ENCODE peak calls at places on chromosomes 6 and 20, in six cellular contexts. X is body of pancreas, V is psoas muscle, D is brain microvascular endothelial cell, H is right atrium auricular region, E is cardiac muscle cell. Y is an unnamed sample.

GRCh38 chr6:43376551-43376981 is 7.1 kb upstream of the ZNF318 start:
- DNase-seq in D (peak; percentile 28), V (no peak), X (no peak), H (no peak), E (no peak), Y (no peak)

GRCh38 chr6:52201046-52201445 is 14.9 kb downstream of the IL17A start:
- DNase-seq in H (no peak), V (no peak), E (no peak), D (no peak), X (no peak), Y (no peak)

GRCh38 chr20:62151835-62152364 is 8.3 kb downstream of the SS18L1 start:
- DNase-seq in E (no peak), H (no peak), V (no peak), D (no peak), X (no peak), Y (no peak)

GRCh38 chr6:52512199-52512598 is 64.7 kb downstream of the TRAM2 start:
- DNase-seq in X (no peak), E (peak; percentile 94), D (peak; percentile 86), V (peak; percentile 50), H (peak; percentile 80), Y (peak; percentile 40)

GRCh38 chr6:47536816-47537401 is 59.3 kb downstream of the CD2AP start:
- DNase-seq in D (no peak), H (no peak), E (no peak), V (no peak), X (no peak), Y (no peak)

GRCh38 chr6:93105017-93105416 is 314.3 kb downstream of the EPHA7 start:
- DNase-seq in H (no peak), D (no peak), E (peak; percentile 69), X (no peak), V (no peak), Y (no peak)

GRCh38 chr20:63538204-63539091 is 1.3 kb upstream of the PTK6 start:
- DNase-seq in V (no peak), D (no peak), E (no peak), X (peak; percentile 96), H (no peak), Y (no peak)

GRCh38 chr20:34621383-34622367 is 55.2 kb downstream of the PIGU start:
- DNase-seq in H (no peak), X (no peak), D (peak; percentile 28), V (no peak), E (peak; percentile 47), Y (no peak)

GRCh38 chr20:46243707-46244628 is 64.3 kb downstream of the CDH22 start:
- DNase-seq in V (no peak), D (no peak), X (no peak), H (no peak), E (peak; percentile 6), Y (no peak)

GRCh38 chr6:129954749-129955431 is 63.5 kb upstream of the L3MBTL3 start:
- DNase-seq in V (no peak), H (no peak), X (no peak), E (no peak), D (no peak), Y (no peak)

GRCh38 chr6:80338201-80338836 is 231.8 kb downstream of the BCKDHB start:
- DNase-seq in E (peak; percentile 61), D (peak; percentile 31), H (no peak), X (peak; percentile 61), V (peak; percentile 39), Y (peak; percentile 60)

GRCh38 chr6:166202321-166202733 is 34.7 kb upstream of the TBXT start:
- DNase-seq in H (no peak), X (no peak), D (no peak), V (peak; percentile 52), E (no peak), Y (peak; percentile 62)

GRCh38 chr20:57617079-57617795 is 3.0 kb downstream of the ZBP1 start:
- DNase-seq in E (no peak), X (no peak), V (no peak), H (peak; percentile 55), D (no peak), Y (no peak)

GRCh38 chr20:58447733-58448391 is 58.8 kb downstream of the VAPB start:
- DNase-seq in E (peak; percentile 64), X (peak; percentile 39), V (no peak), H (no peak), D (peak; percentile 56), Y (no peak)

GRCh38 chr6:17928514-17929430 is 58.7 kb downstream of the KIF13A start:
- DNase-seq in X (no peak), D (no peak), V (no peak), H (no peak), E (peak; percentile 56), Y (no peak)

GRCh38 chr6:99022039-99022609 is 74.4 kb upstream of the FBXL4 start:
- DNase-seq in E (no peak), V (no peak), H (no peak), D (no peak), X (no peak), Y (no peak)

GRCh38 chr20:6635034-6635736 is 132.3 kb upstream of the BMP2 start:
- DNase-seq in X (no peak), V (no peak), H (no peak), E (peak; percentile 71), D (no peak), Y (no peak)

GRCh38 chr20:658731-659291 is 5.8 kb upstream of the SRXN1 start:
- DNase-seq in X (no peak), E (no peak), D (no peak), V (no peak), H (no peak), Y (no peak)

GRCh38 chr20:662289-663192 is 9.5 kb upstream of the SRXN1 start:
- DNase-seq in H (no peak), V (no peak), X (no peak), D (no peak), E (no peak), Y (no peak)

GRCh38 chr20:664151-664550 is 11.2 kb upstream of the SRXN1 start:
- DNase-seq in H (no peak), D (no peak), X (no peak), E (no peak), V (no peak), Y (no peak)

GRCh38 chr20:663315-664090 is 10.5 kb upstream of the SRXN1 start:
- DNase-seq in E (peak; percentile 37), X (no peak), V (no peak), H (no peak), D (no peak), Y (no peak)

DNA sequence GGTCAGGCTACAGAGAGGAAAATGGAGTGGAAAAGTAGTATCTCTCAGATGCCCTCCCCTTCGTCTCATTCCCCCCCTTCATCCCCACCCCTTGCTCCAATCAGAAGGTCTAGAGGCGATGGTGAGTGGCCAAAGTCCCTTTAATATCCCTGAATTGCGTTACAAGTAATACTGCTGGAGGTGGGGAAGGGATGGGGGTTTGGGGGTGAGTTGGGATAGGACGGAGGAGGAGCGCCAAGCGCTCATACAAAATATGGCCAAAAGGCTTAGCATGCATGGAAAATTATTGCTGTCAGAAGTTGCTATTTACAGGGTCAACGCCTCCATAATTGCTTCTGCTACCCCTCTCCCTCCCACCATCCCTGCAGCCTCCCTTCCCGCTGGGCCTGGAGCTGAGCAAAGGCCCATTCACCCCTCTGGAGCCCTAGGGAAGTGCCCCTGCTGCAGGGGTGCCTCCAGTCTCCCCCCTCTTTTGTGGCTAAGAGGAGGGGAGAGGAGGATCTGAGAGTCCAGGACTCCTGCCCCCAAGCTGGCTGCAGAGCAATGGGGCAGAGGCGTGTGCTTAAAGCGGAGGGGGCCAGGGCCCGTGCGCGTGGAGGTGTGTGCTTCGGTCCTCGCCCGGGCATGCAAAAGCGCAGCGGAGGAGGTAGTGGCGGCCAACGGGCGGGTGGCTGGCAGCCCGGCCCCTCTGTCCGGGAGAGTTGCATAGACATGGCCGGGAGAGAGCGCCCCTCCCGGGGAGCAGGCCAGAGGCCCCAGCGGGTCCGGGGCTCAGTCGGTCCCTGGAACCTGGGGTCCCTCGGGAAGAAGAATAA is 8.7 kb upstream of the SRXN1 start:
- DNase-seq in H (no peak), D (no peak), V (no peak), X (no peak), E (no peak), Y (no peak)
- TF ChIP-seq CTCF in H (no peak), D (peak; percentile 7), V (no peak), X (no peak), E (peak; percentile 5), Y (no peak)

GRCh38 chr6:21159465-21159864 is 434.1 kb upstream of the SOX4 start:
- DNase-seq in V (no peak), H (no peak), X (no peak), E (no peak), D (no peak), Y (no peak)
- H3K27ac ChIP-seq in V (no peak overlapping the region), H (no peak overlapping the region), X (no peak overlapping the region), E (no peak overlapping the region), D (no peak overlapping the region), Y (no peak overlapping the region)

DNA sequence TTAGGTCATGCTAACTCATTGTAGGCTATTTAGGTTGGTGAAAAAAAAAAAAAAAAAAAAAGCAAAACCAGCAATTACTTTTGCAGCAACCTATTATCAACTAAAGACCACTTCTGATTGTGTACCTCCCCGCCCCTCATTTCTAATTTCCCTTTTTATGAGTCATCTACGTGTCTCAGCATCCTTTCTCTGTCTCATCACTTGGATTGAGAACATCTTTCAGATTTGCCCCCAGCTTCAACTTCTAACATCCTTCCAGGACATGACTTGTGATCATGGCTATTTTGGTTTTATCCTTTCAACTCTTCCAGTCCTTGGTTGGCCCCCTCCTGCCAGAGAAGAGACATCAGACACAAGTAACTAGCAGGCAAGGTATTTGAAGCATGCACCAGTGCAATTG is 156.7 kb upstream of the CCN2 start:
- DNase-seq in D (no peak), E (no peak), H (no peak), V (no peak), X (no peak), Y (no peak)
- TF ChIP-seq CTCF in D (no peak), E (no peak), H (no peak), V (no peak), X (no peak), Y (no peak)

DNA sequence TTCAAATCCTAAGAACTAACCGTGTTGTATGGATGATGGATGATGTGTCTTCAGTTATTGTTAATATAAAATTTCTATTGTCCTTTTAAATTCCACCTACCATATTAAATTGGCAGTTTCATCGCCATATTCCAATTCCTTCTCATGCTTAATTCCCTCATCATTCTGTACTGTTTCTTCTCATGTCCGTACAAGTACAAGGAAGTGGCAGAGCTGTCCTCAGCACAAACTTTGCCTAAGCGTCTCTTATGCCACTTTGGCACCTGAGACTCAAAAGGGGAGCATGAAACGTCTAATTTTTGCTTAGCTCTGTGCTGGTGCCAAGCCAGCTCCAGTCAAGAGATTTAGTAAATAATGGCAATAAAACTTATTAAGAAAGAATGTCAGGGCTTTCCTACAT is 158.2 kb upstream of the LAMA2 start:
- DNase-seq in D (no peak), V (no peak), X (no peak), H (no peak), E (no peak), Y (no peak)
- H3K27ac ChIP-seq in D (no peak overlapping the region), V (no peak overlapping the region), X (no peak overlapping the region), H (no peak overlapping the region), E (no peak overlapping the region), Y (no peak overlapping the region)

DNA sequence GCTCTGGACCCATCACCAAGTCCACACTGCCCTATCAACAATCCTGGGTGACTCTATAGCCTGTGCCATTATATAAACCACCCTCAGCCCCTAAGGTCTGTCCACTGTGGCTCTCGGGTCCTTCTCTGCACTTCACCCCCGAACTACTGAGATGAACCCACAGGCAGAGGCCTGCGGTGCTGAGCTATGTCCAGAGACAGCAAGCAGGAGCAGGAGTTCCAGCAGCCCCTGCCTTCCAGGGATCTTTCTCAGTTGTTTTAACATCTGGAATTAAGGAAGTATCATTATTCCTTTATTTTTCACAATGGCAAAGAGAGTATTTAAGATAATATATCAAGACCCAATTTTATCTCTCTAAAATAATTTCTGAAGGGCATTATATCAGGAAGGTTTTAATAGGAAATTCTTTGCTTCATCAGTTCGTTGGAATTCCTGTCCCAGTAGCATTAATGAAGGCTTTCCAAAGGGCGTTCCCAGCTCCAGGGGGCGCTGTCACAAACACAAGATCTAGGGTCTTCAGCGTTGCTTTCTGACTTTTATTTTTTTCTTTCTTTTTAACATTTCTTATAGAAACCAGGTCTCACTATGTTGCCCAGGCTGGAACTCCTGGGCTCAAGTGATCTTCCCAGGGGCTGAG is 27.3 kb downstream of the RRBP1 start:
- DNase-seq in X (peak; percentile 38), H (no peak), E (peak; percentile 70), D (peak; percentile 45), V (peak; percentile 63), Y (no peak)
- TF ChIP-seq CTCF in X (peak; percentile 53), H (no peak), E (peak; percentile 79), D (peak; percentile 71), V (peak; percentile 41), Y (peak; percentile 68)